ENCODE peak calls at places on chromosome 1, in four cellular contexts. One of them, this sample, is unnamed. For H3K27me3, the result is how much of the 10 kb centered on the place peaks cover.

GRCh38 chr1:111538343-111539035 is 35.1 kb upstream of the ADORA3 start:
- DNase-seq in cardiac muscle cell: peak
- DNase-seq in hepatocyte: peak
- DNase-seq in PC-9: peak
- DNase-seq in this sample: no peak

GRCh38 chr1:92748138-92748537 is 36.8 kb downstream of the EVI5 start:
- DNase-seq in cardiac muscle cell: no peak
- DNase-seq in hepatocyte: no peak
- DNase-seq in PC-9: no peak
- DNase-seq in this sample: no peak

GRCh38 chr1:1291611-1292441 is 11.6 kb downstream of the SCNN1D start:
- DNase-seq in cardiac muscle cell: peak
- DNase-seq in hepatocyte: peak
- DNase-seq in PC-9: peak
- DNase-seq in this sample: peak

GRCh38 chr1:18960409-18960808 is 3.9 kb upstream of the IFFO2 start:
- DNase-seq in cardiac muscle cell: no peak
- DNase-seq in hepatocyte: no peak
- DNase-seq in PC-9: no peak
- DNase-seq in this sample: no peak

GRCh38 chr1:17027403-17027802 is 15.7 kb upstream of the ATP13A2 start:
- DNase-seq in cardiac muscle cell: no peak
- DNase-seq in hepatocyte: no peak
- DNase-seq in PC-9: no peak
- DNase-seq in this sample: no peak

GRCh38 chr1:113981962-113982931 is 3.0 kb downstream of the OLFML3 start:
- DNase-seq in cardiac muscle cell: peak
- DNase-seq in hepatocyte: peak
- DNase-seq in PC-9: no peak
- DNase-seq in this sample: no peak

GRCh38 chr1:14254184-14254583 is 344.3 kb upstream of the KAZN start:
- DNase-seq in cardiac muscle cell: peak
- DNase-seq in hepatocyte: no peak
- DNase-seq in PC-9: no peak
- DNase-seq in this sample: no peak

GRCh38 chr1:226002667-226003501 is 3.7 kb upstream of the SDE2 start:
- DNase-seq in cardiac muscle cell: peak
- DNase-seq in hepatocyte: peak
- DNase-seq in PC-9: peak
- DNase-seq in this sample: no peak

GRCh38 chr1:168736450-168736980 is 7.5 kb upstream of the DPT start:
- DNase-seq in cardiac muscle cell: no peak
- DNase-seq in hepatocyte: no peak
- DNase-seq in PC-9: no peak
- DNase-seq in this sample: no peak

GRCh38 chr1:33473900-33474299 is 1.5 kb downstream of the ZSCAN20 start:
- DNase-seq in cardiac muscle cell: no peak
- DNase-seq in hepatocyte: no peak
- DNase-seq in PC-9: no peak
- DNase-seq in this sample: no peak

GRCh38 chr1:69824932-69825331 is 257.2 kb downstream of the LRRC7 start:
- DNase-seq in cardiac muscle cell: peak
- DNase-seq in hepatocyte: no peak
- DNase-seq in PC-9: no peak
- DNase-seq in this sample: no peak

GRCh38 chr1:237879195-237879594 is 11.5 kb downstream of the ZP4 start:
- DNase-seq in cardiac muscle cell: no peak
- DNase-seq in hepatocyte: no peak
- DNase-seq in PC-9: no peak
- DNase-seq in this sample: no peak

GRCh38 chr1:240234477-240235225 is 143.0 kb downstream of the FMN2 start:
- DNase-seq in cardiac muscle cell: peak
- DNase-seq in hepatocyte: no peak
- DNase-seq in PC-9: no peak
- DNase-seq in this sample: no peak

GRCh38 chr1:117695796-117696505 is 90.1 kb downstream of the TENT5C start:
- DNase-seq in cardiac muscle cell: peak
- DNase-seq in hepatocyte: peak
- DNase-seq in PC-9: no peak
- DNase-seq in this sample: no peak

GRCh38 chr1:183898610-183899009 is 93.7 kb downstream of the RGL1 start:
- DNase-seq in cardiac muscle cell: no peak
- DNase-seq in hepatocyte: no peak
- DNase-seq in PC-9: no peak
- DNase-seq in this sample: no peak

GRCh38 chr1:17004466-17005364 is 7.0 kb downstream of the ATP13A2 start:
- DNase-seq in cardiac muscle cell: no peak
- DNase-seq in hepatocyte: no peak
- DNase-seq in PC-9: no peak
- DNase-seq in this sample: no peak

GRCh38 chr1:184483101-184483813 is 96.4 kb downstream of the C1orf21 start:
- DNase-seq in cardiac muscle cell: peak
- DNase-seq in hepatocyte: no peak
- DNase-seq in PC-9: peak
- DNase-seq in this sample: no peak

GRCh38 chr1:15833069-15833679 is 14.3 kb upstream of the SPEN start:
- DNase-seq in cardiac muscle cell: no peak
- DNase-seq in hepatocyte: no peak
- DNase-seq in PC-9: peak
- DNase-seq in this sample: peak

GRCh38 chr1:207952617-207953542 is 42.0 kb upstream of the CD34 start:
- DNase-seq in cardiac muscle cell: peak
- DNase-seq in hepatocyte: no peak
- DNase-seq in PC-9: no peak
- DNase-seq in this sample: no peak

GRCh38 chr1:20447794-20448193 is 38.2 kb downstream of the CAMK2N1 start:
- DNase-seq in cardiac muscle cell: no peak
- DNase-seq in hepatocyte: no peak
- DNase-seq in PC-9: no peak
- DNase-seq in this sample: no peak

GRCh38 chr1:200427744-200428143 is 17.9 kb upstream of the ZNF281 start:
- DNase-seq in cardiac muscle cell: no peak
- DNase-seq in hepatocyte: no peak
- DNase-seq in PC-9: no peak
- DNase-seq in this sample: no peak

GRCh38 chr1:59232209-59232608 is 64.7 kb upstream of the FGGY start:
- DNase-seq in cardiac muscle cell: peak
- DNase-seq in hepatocyte: peak
- DNase-seq in PC-9: no peak
- DNase-seq in this sample: no peak

GRCh38 chr1:83545450-83545849 is 453.5 kb downstream of the TTLL7 start:
- DNase-seq in cardiac muscle cell: no peak
- DNase-seq in hepatocyte: no peak
- DNase-seq in PC-9: no peak
- DNase-seq in this sample: no peak

GRCh38 chr1:15584489-15585363 is at the start of gene AGMAT:
- DNase-seq in cardiac muscle cell: peak
- DNase-seq in hepatocyte: peak
- DNase-seq in PC-9: peak
- DNase-seq in this sample: peak

GRCh38 chr1:181264843-181265242 is 176.3 kb downstream of the IER5 start:
- DNase-seq in cardiac muscle cell: no peak
- DNase-seq in hepatocyte: no peak
- DNase-seq in PC-9: no peak
- DNase-seq in this sample: no peak

GRCh38 chr1:52365091-52365745 is 787 bp downstream of the CC2D1B start:
- DNase-seq in cardiac muscle cell: peak
- DNase-seq in hepatocyte: peak
- DNase-seq in PC-9: peak
- DNase-seq in this sample: no peak

GRCh38 chr1:181485276-181486097 is 2.2 kb downstream of the CACNA1E start:
- DNase-seq in cardiac muscle cell: no peak
- DNase-seq in hepatocyte: peak
- DNase-seq in PC-9: no peak
- DNase-seq in this sample: no peak

GRCh38 chr1:154478639-154479038 is 23.4 kb upstream of the TDRD10 start:
- DNase-seq in cardiac muscle cell: peak
- DNase-seq in hepatocyte: peak
- DNase-seq in PC-9: peak
- DNase-seq in this sample: no peak

GRCh38 chr1:110155878-110156522 is 5.7 kb downstream of the SLC6A17 start:
- DNase-seq in cardiac muscle cell: peak
- DNase-seq in hepatocyte: peak
- DNase-seq in PC-9: peak
- DNase-seq in this sample: peak

GRCh38 chr1:56448937-56449336 is 130.4 kb downstream of the PLPP3 start:
- DNase-seq in cardiac muscle cell: peak
- DNase-seq in hepatocyte: peak
- DNase-seq in PC-9: no peak
- DNase-seq in this sample: no peak

DNA sequence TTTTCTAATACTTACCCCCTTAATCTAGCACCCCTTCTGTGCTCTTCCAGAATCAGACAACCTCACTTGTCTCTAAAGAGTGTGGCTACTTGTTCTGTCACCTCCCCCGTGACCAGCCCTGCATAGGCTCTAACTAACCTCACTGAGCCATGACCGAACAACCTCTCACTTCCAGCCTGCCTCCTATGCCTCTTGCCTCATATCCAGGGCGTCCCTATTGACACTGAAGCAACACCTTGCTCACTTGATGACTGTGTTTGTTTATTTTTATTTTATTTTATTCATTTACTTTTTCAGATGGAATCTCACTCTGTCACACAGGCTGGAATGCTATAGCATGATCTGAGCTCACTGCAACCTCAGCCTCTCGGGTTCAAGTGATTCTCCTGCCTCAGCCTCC is 235.1 kb upstream of the B3GALT2 start:
- DNase-seq in cardiac muscle cell: no peak
- DNase-seq in hepatocyte: no peak
- DNase-seq in PC-9: no peak
- DNase-seq in this sample: no peak
- H3K27me3 ChIP-seq in cardiac muscle cell: under half
- H3K27me3 ChIP-seq in hepatocyte: under half
- H3K27me3 ChIP-seq in PC-9: under half
- H3K27me3 ChIP-seq in this sample: under half

GRCh38 chr1:24294757-24295371 is 24.3 kb upstream of the GRHL3 start:
- DNase-seq in cardiac muscle cell: peak
- DNase-seq in hepatocyte: peak
- DNase-seq in PC-9: peak
- DNase-seq in this sample: no peak
- H3K27ac ChIP-seq in cardiac muscle cell: no peak
- H3K27ac ChIP-seq in hepatocyte: peak
- H3K27ac ChIP-seq in PC-9: peak
- H3K27ac ChIP-seq in this sample: no peak

DNA sequence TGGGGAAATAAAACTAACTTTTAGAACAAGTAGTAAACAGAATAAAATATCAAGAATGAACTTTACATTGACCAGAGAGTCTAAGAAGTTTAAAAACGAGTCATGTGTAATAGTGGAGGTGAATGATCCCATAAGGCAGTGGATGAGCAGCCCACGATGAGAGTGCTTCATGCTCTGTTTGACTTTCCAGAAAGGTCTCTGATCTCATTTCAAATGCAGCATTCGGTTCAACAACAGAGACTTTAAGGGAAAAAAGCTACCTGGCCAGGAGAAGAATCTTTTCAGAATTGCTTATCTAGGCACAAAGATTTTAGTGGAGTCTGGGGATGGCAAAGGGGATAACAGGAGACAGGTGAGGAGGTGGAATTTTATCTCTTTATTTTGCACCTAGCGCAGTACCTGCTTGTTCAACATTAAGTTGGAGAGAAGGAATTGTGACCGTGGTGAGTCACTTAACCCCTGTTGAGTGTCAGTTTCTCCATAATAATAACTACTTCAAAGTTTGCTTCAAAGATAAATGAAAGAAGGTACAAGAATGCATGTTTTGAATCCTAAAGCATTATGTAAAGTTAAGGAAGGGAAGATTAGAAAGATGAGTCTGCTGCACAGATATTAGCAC is 94.9 kb upstream of the KIF26B start:
- DNase-seq in cardiac muscle cell: no peak
- DNase-seq in hepatocyte: no peak
- DNase-seq in PC-9: no peak
- DNase-seq in this sample: no peak
- H3K4me3 ChIP-seq in cardiac muscle cell: no peak
- H3K4me3 ChIP-seq in hepatocyte: no peak
- H3K4me3 ChIP-seq in PC-9: no peak
- H3K4me3 ChIP-seq in this sample: no peak

DNA sequence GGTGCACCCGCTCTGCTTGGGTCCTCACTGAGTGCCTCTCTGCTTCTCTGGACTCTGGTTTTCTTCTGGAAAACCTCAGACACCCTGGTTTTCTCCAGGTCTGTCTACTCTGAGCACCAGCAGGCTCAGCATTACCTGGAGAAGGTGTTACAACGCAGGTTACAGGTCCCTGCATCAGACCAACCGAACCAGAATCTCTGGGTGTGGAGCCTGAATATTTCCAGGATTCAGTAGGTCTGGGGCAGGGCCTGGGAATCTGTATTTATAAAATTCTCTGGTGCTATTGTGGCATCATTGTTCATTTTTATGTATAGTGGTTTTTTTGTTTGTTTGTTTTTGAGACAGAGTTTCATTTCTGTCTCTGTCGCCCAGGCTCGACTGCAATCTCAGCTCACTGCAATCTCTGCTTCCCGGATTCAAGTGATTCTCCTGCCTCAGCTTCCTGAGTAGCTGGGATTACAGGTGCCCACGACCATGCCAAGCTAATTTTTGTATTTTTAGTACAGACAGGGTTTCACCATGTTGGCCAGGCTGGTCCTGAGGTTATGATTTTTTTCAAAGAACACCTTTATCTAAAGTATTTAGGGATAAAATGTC is 1.5 kb upstream of the SLC30A2 start:
- DNase-seq in cardiac muscle cell: no peak
- DNase-seq in hepatocyte: no peak
- DNase-seq in PC-9: no peak
- DNase-seq in this sample: no peak
- H3K27me3 ChIP-seq in cardiac muscle cell: half or more
- H3K27me3 ChIP-seq in hepatocyte: half or more
- H3K27me3 ChIP-seq in PC-9: under half
- H3K27me3 ChIP-seq in this sample: under half

GRCh38 chr1:203439086-203439620 is 36.5 kb upstream of the PRELP start:
- DNase-seq in cardiac muscle cell: peak
- DNase-seq in hepatocyte: no peak
- DNase-seq in PC-9: no peak
- DNase-seq in this sample: no peak
- H3K27ac ChIP-seq in cardiac muscle cell: no peak
- H3K27ac ChIP-seq in hepatocyte: peak
- H3K27ac ChIP-seq in PC-9: no peak
- H3K27ac ChIP-seq in this sample: no peak

This sample was measured in CD8-positive, alpha-beta memory T cell.